ENCODE peak calls at places on chromosomes 6 and 20, in nine cellular contexts. H is pancreas, N is epithelial cell of esophagus, W is HCT116, S is neural crest cell, M is GM12865, A is omental fat pad, D is lower leg skin, I is A549. K is an unnamed sample.

GRCh38 chr6:8182209-8182845 is 80.0 kb upstream of the EEF1E1 start:
- DNase-seq in M (no peak), H (no peak), D (no peak), I (no peak), N (no peak), W (no peak), A (no peak), S (no peak), K (no peak)

GRCh38 chr6:169654590-169655391 is 47.0 kb downstream of the WDR27 start:
- DNase-seq in A (no peak), D (peak; percentile 94), M (peak; percentile 70), H (peak; percentile 78), W (no peak), I (no peak), S (peak; percentile 41), N (peak; percentile 80), K (no peak)

GRCh38 chr20:56222945-56223344 is 25.6 kb upstream of the MC3R start:
- DNase-seq in M (no peak), W (no peak), S (no peak), A (no peak), N (peak; percentile 19), D (no peak), H (no peak), I (no peak), K (no peak)

GRCh38 chr20:479487-479886 is 17.2 kb upstream of the TBC1D20 start:
- DNase-seq in N (no peak), A (no peak), H (no peak), W (no peak), D (no peak), I (no peak), S (no peak), M (no peak), K (no peak)

GRCh38 chr6:75437451-75438185 is 56.0 kb downstream of the FILIP1 start:
- DNase-seq in I (no peak), S (no peak), D (no peak), H (no peak), A (no peak), M (no peak), W (no peak), N (peak; percentile 81), K (no peak)

GRCh38 chr20:50460115-50460607 is 50.0 kb upstream of the PTPN1 start:
- DNase-seq in N (no peak), S (no peak), A (no peak), W (no peak), M (no peak), I (no peak), D (no peak), H (no peak), K (no peak)

GRCh38 chr20:1876975-1877603 is 18.1 kb upstream of the SIRPA start:
- DNase-seq in W (no peak), D (no peak), S (no peak), M (peak; percentile 51), N (peak; percentile 60), H (no peak), I (peak; percentile 99), A (no peak), K (no peak)

GRCh38 chr20:53828673-53829085 is 235.0 kb upstream of the ZNF217 start:
- DNase-seq in H (peak; percentile 28), S (no peak), D (no peak), I (peak; percentile 60), W (peak; percentile 29), N (peak; percentile 82), A (no peak), M (no peak), K (no peak)

GRCh38 chr6:23308166-23308565 is 738.8 kb downstream of the HDGFL1 start:
- DNase-seq in M (no peak), A (no peak), D (no peak), W (no peak), I (no peak), H (no peak), S (no peak), N (peak; percentile 82), K (no peak)

GRCh38 chr6:120671519-120671918 is 662.8 kb downstream of the TBC1D32 start:
- DNase-seq in A (no peak), N (no peak), W (peak; percentile 2), M (no peak), I (no peak), S (no peak), H (no peak), D (no peak), K (no peak)

GRCh38 chr6:10719386-10720228 is 3.3 kb upstream of the TMEM14C start:
- DNase-seq in W (no peak), N (no peak), I (no peak), M (no peak), A (no peak), D (no peak), H (peak; percentile 22), S (no peak), K (no peak)

GRCh38 chr20:12838261-12838866 is 170.4 kb upstream of the SPTLC3 start:
- DNase-seq in S (no peak), M (no peak), H (no peak), D (no peak), N (no peak), I (no peak), A (no peak), W (no peak), K (no peak)
- TF ChIP-seq CTCF in S (peak; percentile 40), M (no peak), H (no peak), D (no peak), N (no peak), I (peak; percentile 38), A (no peak), W (peak; percentile 19), K (peak; percentile 52)

GRCh38 chr6:166768761-166769160 is 141.7 kb upstream of the RPS6KA2 start:
- DNase-seq in N (no peak), D (peak; percentile 58), A (no peak), W (no peak), M (no peak), H (no peak), S (no peak), I (no peak), K (peak; percentile 42)

GRCh38 chr6:166769648-166770047 is 142.6 kb upstream of the RPS6KA2 start:
- DNase-seq in A (no peak), W (no peak), N (no peak), S (no peak), I (no peak), H (no peak), D (peak; percentile 58), M (no peak), K (peak; percentile 36)

GRCh38 chr6:166771701-166772100 is 144.7 kb upstream of the RPS6KA2 start:
- DNase-seq in I (no peak), H (no peak), S (no peak), D (peak; percentile 60), W (no peak), A (no peak), M (no peak), N (no peak), K (no peak)

GRCh38 chr6:166772518-166772917 is 145.5 kb upstream of the RPS6KA2 start:
- DNase-seq in M (no peak), N (no peak), I (no peak), A (no peak), S (no peak), W (no peak), D (peak; percentile 28), H (no peak), K (no peak)

GRCh38 chr6:166770216-166771116 is 143.4 kb upstream of the RPS6KA2 start:
- DNase-seq in D (peak; percentile 25), M (no peak), I (no peak), A (no peak), H (no peak), W (no peak), S (no peak), N (no peak), K (no peak)
- TF ChIP-seq CTCF in D (no peak), M (no peak), I (no peak), A (no peak), H (no peak), W (peak; percentile 36), S (peak; percentile 35), N (no peak), K (peak; percentile 56)

DNA sequence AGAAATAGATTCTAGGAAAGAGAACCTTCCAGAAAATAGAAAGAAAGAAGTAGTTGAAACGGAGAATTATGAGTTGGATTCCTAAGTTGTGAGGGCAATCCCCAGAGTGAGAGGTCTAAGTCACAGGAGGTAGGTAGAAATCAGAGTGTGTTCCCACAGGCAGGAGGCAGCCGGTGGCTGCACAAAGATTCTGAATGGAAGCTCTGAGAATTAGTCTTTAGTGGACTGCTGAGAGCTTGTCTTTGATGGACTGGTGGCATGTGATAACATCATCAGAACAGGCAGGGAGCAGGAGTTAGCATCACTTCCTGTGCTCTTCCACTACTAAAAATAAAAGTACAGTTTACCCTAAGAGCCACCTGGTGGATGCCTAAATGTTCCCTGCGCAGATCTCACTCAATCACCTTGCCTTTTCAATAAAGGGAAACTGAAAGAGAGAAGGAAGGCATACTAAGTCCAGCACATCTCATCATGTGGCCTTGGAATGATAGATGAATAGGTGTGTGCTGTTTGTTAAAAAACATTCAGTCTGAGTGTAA is 294.6 kb upstream of the POU3F2 start:
- DNase-seq in N (no peak), S (no peak), H (no peak), M (peak; percentile 16), W (no peak), I (no peak), A (no peak), D (no peak), K (no peak)
- TF ChIP-seq CTCF in N (no peak), S (peak; percentile 38), H (no peak), M (no peak), W (peak; percentile 23), I (no peak), A (no peak), D (no peak), K (peak; percentile 27)

GRCh38 chr20:48658198-48658476 is 169.7 kb downstream of the PREX1 start:
- DNase-seq in D (no peak), S (no peak), W (no peak), H (no peak), I (no peak), A (no peak), N (no peak), M (no peak), K (no peak)

GRCh38 chr20:48658505-48658904 is 169.3 kb downstream of the PREX1 start:
- DNase-seq in D (no peak), M (no peak), I (no peak), N (no peak), W (no peak), S (no peak), A (no peak), H (no peak), K (no peak)

GRCh38 chr20:48656120-48656519 is 171.7 kb downstream of the PREX1 start:
- DNase-seq in M (no peak), S (no peak), D (no peak), N (no peak), A (no peak), W (no peak), H (no peak), I (no peak), K (no peak)

GRCh38 chr20:48657426-48658197 is 170.2 kb downstream of the PREX1 start:
- DNase-seq in I (peak; percentile 92), A (peak; percentile 42), S (peak; percentile 68), D (peak; percentile 90), W (peak; percentile 52), N (peak; percentile 75), M (peak; percentile 84), H (peak; percentile 64), K (no peak)

DNA sequence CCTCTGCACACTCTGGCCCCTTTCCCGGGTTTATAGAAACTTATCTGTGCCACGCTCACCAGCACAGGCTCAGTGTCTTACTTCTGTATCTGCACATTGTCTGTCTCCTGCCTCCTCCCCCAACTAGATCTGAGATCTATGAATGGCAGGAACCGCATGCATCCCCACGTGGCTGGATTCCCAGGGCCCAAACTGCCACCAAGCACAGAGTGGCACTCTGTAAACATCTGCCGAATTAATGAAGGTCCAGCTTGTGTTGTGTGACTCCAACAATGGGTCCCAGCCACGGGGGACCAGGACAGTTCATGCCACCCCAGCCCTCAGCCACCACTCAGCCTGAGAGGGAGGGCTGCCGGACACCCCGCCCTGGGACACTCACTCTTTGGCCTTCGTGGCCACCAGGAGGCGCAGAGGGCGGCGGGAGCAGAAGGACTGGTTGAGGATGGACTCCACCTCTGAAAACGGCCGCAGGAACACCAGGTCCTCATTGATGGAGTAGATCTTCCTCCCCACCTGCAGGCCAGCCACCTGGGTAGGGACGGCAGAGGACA is 171.1 kb downstream of the PREX1 start:
- DNase-seq in W (peak; percentile 10), N (no peak), I (peak; percentile 81), D (no peak), M (no peak), S (peak; percentile 37), A (no peak), H (no peak), K (no peak)
- TF ChIP-seq CTCF in W (peak; percentile 58), N (peak; percentile 2), I (peak; percentile 53), D (no peak), M (peak; percentile 3), S (peak; percentile 39), A (no peak), H (no peak), K (peak; percentile 56)

K was measured in type B pancreatic cell.